ENCODE peak calls at places on chromosome 12, in five cellular contexts. U is cardiac muscle cell, Q is cardiac fibroblast, M is left ventricle myocardium inferior, J is coronary artery. B is an unnamed sample.

GRCh38 chr12:127677537-127678131 is 589.3 kb upstream of the TMEM132C start:
- DNase-seq in Q (peak; percentile 82), J (no peak), M (peak; percentile 41), U (peak; percentile 46), B (no peak)

GRCh38 chr12:86727151-86727550 is 471.0 kb upstream of the MGAT4C start:
- DNase-seq in U (peak; percentile 48), Q (peak; percentile 62), J (no peak), M (no peak), B (no peak)

GRCh38 chr12:30822385-30823139 is 67.8 kb upstream of the CAPRIN2 start:
- DNase-seq in U (peak; percentile 75), M (peak; percentile 68), J (peak; percentile 78), Q (peak; percentile 63), B (peak; percentile 88)

GRCh38 chr12:130708648-130709047 is 7.5 kb downstream of the RIMBP2 start:
- DNase-seq in Q (no peak), J (peak; percentile 45), U (no peak), M (no peak), B (no peak)

GRCh38 chr12:93402333-93403311 is 24.9 kb downstream of the NUDT4 start:
- DNase-seq in U (no peak), Q (no peak), M (no peak), J (no peak), B (no peak)

GRCh38 chr12:93062100-93062419 is 133.0 kb upstream of the EEA1 start:
- DNase-seq in J (no peak), U (no peak), Q (no peak), M (no peak), B (no peak)

GRCh38 chr12:54882074-54882473 is 27.8 kb downstream of the MUCL1 start:
- DNase-seq in U (no peak), M (no peak), J (no peak), Q (no peak), B (no peak)

GRCh38 chr12:123139926-123140674 is 10.8 kb downstream of the PITPNM2 start:
- DNase-seq in M (no peak), Q (peak; percentile 61), U (peak; percentile 38), J (peak; percentile 26), B (no peak)

GRCh38 chr12:103635419-103635818 is 48.3 kb downstream of the STAB2 start:
- DNase-seq in J (no peak), Q (no peak), M (no peak), U (no peak), B (no peak)

GRCh38 chr12:49518914-49519573 is 19.8 kb upstream of the KCNH3 start:
- DNase-seq in J (no peak), U (peak; percentile 56), Q (peak; percentile 49), M (no peak), B (no peak)

GRCh38 chr12:38772427-38772826 is 133.0 kb downstream of the CPNE8 start:
- DNase-seq in Q (no peak), U (no peak), J (no peak), M (no peak), B (no peak)

GRCh38 chr12:30927210-30927576 is 645 bp downstream of the TSPAN11 start:
- DNase-seq in M (no peak), J (no peak), U (no peak), Q (no peak), B (no peak)

GRCh38 chr12:12159988-12160387 is 89.2 kb downstream of the BCL2L14 start:
- DNase-seq in M (no peak), J (no peak), Q (peak; percentile 27), U (peak; percentile 68), B (no peak)

GRCh38 chr12:75868501-75868900 is 163.1 kb downstream of the PHLDA1 start:
- DNase-seq in Q (no peak), U (no peak), M (peak; percentile 26), J (no peak), B (no peak)

GRCh38 chr12:49428652-49429549 is 61.6 kb downstream of the SPATS2 start:
- DNase-seq in J (no peak), M (no peak), U (peak; percentile 76), Q (peak; percentile 79), B (no peak)

GRCh38 chr12:54522213-54522612 is 24.7 kb downstream of the NCKAP1L start:
- DNase-seq in J (no peak), Q (peak; percentile 46), U (peak; percentile 30), M (no peak), B (no peak)

GRCh38 chr12:64160021-64160717 is 61.9 kb downstream of the KICS2 start:
- DNase-seq in J (no peak), Q (peak; percentile 84), U (peak; percentile 53), M (no peak), B (no peak)

GRCh38 chr12:67354322-67354721 is 85.2 kb downstream of the CAND1 start:
- DNase-seq in J (no peak), Q (peak; percentile 34), U (peak; percentile 63), M (no peak), B (no peak)

GRCh38 chr12:56658921-56659320 is 13.1 kb upstream of the ATP5F1B start:
- DNase-seq in Q (no peak), J (no peak), U (no peak), M (no peak), B (no peak)

GRCh38 chr12:108563804-108564151 is 1.4 kb downstream of the ISCU start:
- DNase-seq in Q (no peak), U (no peak), M (no peak), J (no peak), B (no peak)

GRCh38 chr12:132429122-132429931 is 60.6 kb upstream of the FBRSL1 start:
- DNase-seq in M (no peak), J (no peak), U (peak; percentile 31), Q (no peak), B (no peak)

GRCh38 chr12:27585739-27586265 is 61.8 kb downstream of the PPFIBP1 start:
- DNase-seq in Q (no peak), M (no peak), U (peak; percentile 35), J (no peak), B (no peak)

GRCh38 chr12:6047249-6048227 is 76.9 kb downstream of the VWF start:
- DNase-seq in Q (peak; percentile 76), M (no peak), U (peak; percentile 40), J (no peak), B (no peak)

GRCh38 chr12:72747460-72747859 is 475.3 kb downstream of the TRHDE start:
- DNase-seq in J (no peak), M (no peak), U (peak; percentile 0), Q (peak; percentile 59), B (no peak)

DNA sequence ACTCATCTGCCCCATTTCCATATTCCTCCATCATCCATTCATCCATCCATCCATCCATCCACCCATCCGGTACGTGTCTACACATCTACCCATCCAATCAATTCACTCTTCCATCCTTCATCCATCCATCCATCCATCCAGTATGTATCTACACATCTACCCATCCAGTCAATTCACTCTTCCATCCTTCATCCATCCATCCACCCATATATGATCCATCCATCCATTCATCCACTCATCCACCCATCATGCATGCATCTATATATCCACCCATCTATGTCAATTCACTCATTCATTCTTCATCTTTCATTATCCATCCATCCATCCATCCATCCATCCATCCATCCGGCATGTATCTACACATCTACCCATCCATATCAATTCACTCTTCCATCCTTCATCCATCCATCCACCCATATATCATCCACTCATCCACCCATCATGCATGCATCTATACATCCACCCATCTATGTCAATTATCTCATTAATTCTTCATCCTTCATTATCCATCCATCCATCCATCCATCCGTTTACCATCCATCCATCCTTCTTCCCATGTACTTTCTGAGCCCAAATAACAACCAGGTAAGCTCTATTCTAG is 108.6 kb upstream of the NOS1 start:
- DNase-seq in Q (no peak), J (no peak), U (no peak), M (no peak), B (no peak)
- H3K4me3 ChIP-seq in Q (no peak overlapping the region), J (no peak overlapping the region), U (no peak overlapping the region), M (no peak overlapping the region), B (no peak overlapping the region)

DNA sequence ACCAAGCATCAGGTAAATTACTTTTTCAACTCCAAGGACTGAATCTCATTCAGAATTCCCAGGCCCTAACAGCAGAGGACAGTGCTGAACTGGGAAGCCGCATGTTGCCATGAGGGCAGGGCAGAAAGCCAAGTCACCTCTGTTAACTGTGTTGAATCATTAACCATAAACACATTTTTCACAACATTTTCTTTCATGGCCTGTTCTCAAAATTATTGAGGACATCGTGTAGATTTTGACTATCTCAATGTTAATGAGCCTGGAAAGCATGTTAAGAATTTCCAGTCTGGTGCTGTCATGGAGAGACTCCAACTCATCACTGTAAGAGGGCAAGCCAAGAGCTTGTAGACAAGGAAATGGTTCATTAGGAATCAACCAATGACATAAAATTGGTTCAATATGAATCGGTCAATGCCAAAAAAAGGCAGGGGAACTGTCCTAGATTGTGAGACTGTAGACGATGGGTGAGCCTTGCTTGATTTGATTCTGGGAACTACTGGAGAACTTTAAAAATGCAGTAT is 33.7 kb downstream of the CPM start:
- DNase-seq in U (peak; percentile 92), Q (peak; percentile 92), J (no peak), M (no peak), B (peak; percentile 69)
- TF ChIP-seq CTCF in U (peak; percentile 71), Q (peak; percentile 71), J (no peak), M (peak; percentile 44), B (peak; percentile 44)

GRCh38 chr12:122062832-122063690 is 15.5 kb upstream of the MLXIP start:
- DNase-seq in M (peak; percentile 52), Q (peak; percentile 85), J (no peak), U (peak; percentile 87), B (no peak)

GRCh38 chr12:122064780-122065588 is 13.6 kb upstream of the MLXIP start:
- DNase-seq in U (peak; percentile 92), J (no peak), M (peak; percentile 49), Q (peak; percentile 96), B (no peak)

GRCh38 chr12:122064034-122064777 is 14.3 kb upstream of the MLXIP start:
- DNase-seq in J (no peak), U (peak; percentile 99), M (peak; percentile 90), Q (peak; percentile 99), B (peak; percentile 81)

GRCh38 chr12:122061253-122061652 is 17.3 kb upstream of the MLXIP start:
- DNase-seq in U (no peak), J (no peak), Q (no peak), M (no peak), B (no peak)

DNA sequence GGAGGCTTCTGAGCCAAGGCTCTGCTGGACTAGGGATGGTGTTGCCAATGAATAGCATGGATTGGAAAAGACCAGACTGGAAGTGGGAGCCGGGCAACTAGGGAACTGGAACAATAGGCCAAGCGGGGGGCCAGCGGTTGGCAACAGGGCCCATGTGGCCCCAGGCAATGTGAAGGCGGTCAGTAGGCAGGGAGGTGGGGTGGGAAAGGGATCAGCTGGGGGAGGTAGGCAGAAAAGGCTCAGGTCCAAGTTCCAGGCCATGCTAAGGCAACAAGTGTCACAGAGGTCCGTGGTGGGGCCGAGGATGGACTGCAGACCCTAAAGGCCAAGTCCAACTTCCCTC is 14.9 kb upstream of the MLXIP start:
- DNase-seq in U (peak; percentile 36), Q (peak; percentile 31), M (no peak), J (no peak), B (no peak)
- H3K4me3 ChIP-seq in U (no peak overlapping the region), Q (peak overlapping the region; percentile 51), M (peak overlapping the region; percentile 19), J (peak overlapping the region; percentile 58), B (peak overlapping the region; percentile 12)

GRCh38 chr12:24595652-24596235 is 353.2 kb downstream of the BCAT1 start:
- DNase-seq in M (no peak), U (peak; percentile 15), J (no peak), Q (peak; percentile 25), B (no peak)
- TF ChIP-seq CTCF in M (peak; percentile 23), U (peak; percentile 41), J (no peak), Q (peak; percentile 39), B (peak; percentile 9)

GRCh38 chr12:8822298-8822697 is at the start of gene A2ML1:
- DNase-seq in U (no peak), M (no peak), Q (no peak), J (no peak), B (no peak)
- H3K4me3 ChIP-seq in U (no peak within 1 kb of the TSS), M (no peak within 1 kb of the TSS), Q (no peak within 1 kb of the TSS), J (no peak within 1 kb of the TSS), B (no peak within 1 kb of the TSS)

B was measured in upper lobe of right lung.